ENCODE peak calls at places on chromosomes 12 and 14, in eight cellular contexts. R is GM20000, X is fibroblast of the aortic adventitia, L is foreskin fibroblast, P is WTC11, B is RWPE2, I is body of pancreas, U is colonic mucosa. N is an unnamed sample.
A peak's percentile ranks its signal among the peaks of the same experiment; 100 is the strongest.

GRCh38 chr12:120887253-120888043 is 16.7 kb downstream of the SPPL3 start:
- DNase-seq in I (no peak), B (no peak), X (peak; percentile 20), L (no peak), P (no peak), U (no peak), R (no peak), N (no peak)

GRCh38 chr12:107351716-107352115 is 258.4 kb upstream of the CRY1 start:
- DNase-seq in R (no peak), B (no peak), I (no peak), X (no peak), P (no peak), U (no peak), L (no peak), N (no peak)

GRCh38 chr14:106872619-106873446 is 1346.5 kb downstream of the TMEM121 start:
- DNase-seq in R (peak; percentile 64), I (peak; percentile 77), B (no peak), P (no peak), X (no peak), L (no peak), U (peak; percentile 92), N (peak; percentile 54)

GRCh38 chr12:124453419-124454351 is 113.7 kb downstream of the NCOR2 start:
- DNase-seq in B (no peak), U (peak; percentile 72), L (peak; percentile 85), X (peak; percentile 51), R (peak; percentile 91), I (peak; percentile 62), P (no peak), N (peak; percentile 93)

GRCh38 chr12:49017764-49018281 is 753 bp downstream of the PRKAG1 start:
- DNase-seq in X (no peak), I (no peak), R (no peak), L (peak; percentile 24), P (no peak), B (no peak), U (no peak), N (no peak)

GRCh38 chr12:130929363-130929762 is 24.3 kb upstream of the ADGRD1 start:
- DNase-seq in L (no peak), B (no peak), X (no peak), P (no peak), U (no peak), R (no peak), I (no peak), N (no peak)

GRCh38 chr12:19810213-19810612 is 370.9 kb downstream of the AEBP2 start:
- DNase-seq in L (no peak), X (peak; percentile 40), R (no peak), P (no peak), I (no peak), B (no peak), U (no peak), N (no peak)

GRCh38 chr12:13961983-13962382 is 19.4 kb downstream of the GRIN2B start:
- DNase-seq in B (no peak), L (no peak), X (no peak), U (no peak), P (no peak), I (no peak), R (no peak), N (no peak)

GRCh38 chr14:56340921-56341320 is 222.7 kb downstream of the PELI2 start:
- DNase-seq in P (no peak), U (no peak), B (no peak), R (no peak), L (no peak), I (no peak), X (no peak), N (no peak)

GRCh38 chr12:402127-402456 is 648 bp downstream of the CCDC77 start:
- DNase-seq in I (no peak), L (peak; percentile 25), R (no peak), P (peak; percentile 16), X (peak; percentile 51), U (peak; percentile 41), B (no peak), N (no peak)

GRCh38 chr14:70917633-70918032 is 10.4 kb downstream of the PCNX1 start:
- DNase-seq in P (no peak), I (no peak), R (no peak), L (no peak), X (no peak), U (no peak), B (no peak), N (no peak)

GRCh38 chr12:122726056-122726558 is 4.5 kb downstream of the HCAR1 start:
- DNase-seq in B (no peak), I (no peak), L (no peak), X (no peak), R (no peak), P (no peak), U (no peak), N (no peak)

GRCh38 chr12:69027411-69027811 is 94.4 kb upstream of the CPM start:
- DNase-seq in I (no peak), R (no peak), U (no peak), P (no peak), L (no peak), X (peak; percentile 48), B (no peak), N (no peak)

GRCh38 chr12:132547207-132547740 is 57.3 kb downstream of the FBRSL1 start:
- DNase-seq in L (no peak), U (no peak), R (no peak), B (no peak), P (no peak), X (no peak), I (no peak), N (no peak)
- TF ChIP-seq CTCF in L (no peak), U (no peak), R (no peak), B (no peak), P (no peak), X (no peak), I (no peak), N (no peak)

GRCh38 chr12:52023182-52023975 is 16.6 kb downstream of the TAMALIN start:
- DNase-seq in L (peak; percentile 39), X (peak; percentile 61), U (peak; percentile 92), B (no peak), P (peak; percentile 92), R (peak; percentile 96), I (peak; percentile 91), N (peak; percentile 96)

GRCh38 chr12:52025301-52026172 is 18.8 kb downstream of the TAMALIN start:
- DNase-seq in X (peak; percentile 91), I (peak; percentile 85), R (peak; percentile 85), P (peak; percentile 87), B (no peak), L (peak; percentile 61), U (peak; percentile 92), N (peak; percentile 85)

GRCh38 chr12:52026267-52026666 is 19.5 kb downstream of the TAMALIN start:
- DNase-seq in I (no peak), R (no peak), U (no peak), L (no peak), B (no peak), X (no peak), P (no peak), N (no peak)

GRCh38 chr12:52022841-52023181 is 16.1 kb downstream of the TAMALIN start:
- DNase-seq in P (peak; percentile 63), X (no peak), B (no peak), R (no peak), U (peak; percentile 57), I (peak; percentile 49), L (no peak), N (no peak)

DNA sequence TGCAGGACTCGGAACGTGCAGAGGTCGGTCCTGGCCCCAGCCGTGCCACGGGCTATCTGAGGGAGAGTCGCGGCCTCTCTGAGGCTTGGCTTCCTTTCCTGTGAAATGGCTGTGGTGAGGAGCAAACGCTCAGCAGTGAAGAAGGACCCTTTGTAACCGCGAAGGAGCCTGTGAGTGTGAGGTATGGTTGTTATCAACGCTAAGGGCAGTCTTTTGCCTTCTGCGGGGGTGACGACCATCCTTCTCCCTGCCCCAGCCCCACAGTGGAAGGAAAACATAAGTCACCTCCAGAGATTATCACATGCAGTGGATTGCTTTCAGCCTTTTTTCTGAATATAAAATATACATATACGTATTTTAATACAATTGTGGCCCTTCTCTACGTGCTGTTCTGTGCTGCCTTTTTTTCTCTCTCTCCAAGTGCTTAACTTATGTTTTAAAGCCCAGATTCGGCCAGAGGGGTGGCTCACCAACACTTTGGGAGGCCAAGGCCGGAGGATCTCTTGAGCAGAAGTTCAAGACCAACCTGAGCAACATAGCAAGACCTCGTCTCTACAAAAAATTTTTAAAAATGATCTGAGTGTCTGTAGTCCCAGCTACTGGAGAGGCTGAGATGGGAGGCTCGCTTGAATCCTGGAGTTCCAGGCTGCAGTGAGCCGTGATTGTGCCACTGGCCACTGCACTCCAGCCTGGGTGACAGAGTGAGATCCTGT is 17.4 kb downstream of the TAMALIN start:
- DNase-seq in B (no peak), U (no peak), I (peak; percentile 8), R (no peak), X (no peak), P (no peak), L (no peak), N (no peak)
- TF ChIP-seq CTCF in B (peak; percentile 82), U (no peak), I (no peak), R (no peak), X (no peak), P (peak; percentile 43), L (no peak), N (no peak)

DNA sequence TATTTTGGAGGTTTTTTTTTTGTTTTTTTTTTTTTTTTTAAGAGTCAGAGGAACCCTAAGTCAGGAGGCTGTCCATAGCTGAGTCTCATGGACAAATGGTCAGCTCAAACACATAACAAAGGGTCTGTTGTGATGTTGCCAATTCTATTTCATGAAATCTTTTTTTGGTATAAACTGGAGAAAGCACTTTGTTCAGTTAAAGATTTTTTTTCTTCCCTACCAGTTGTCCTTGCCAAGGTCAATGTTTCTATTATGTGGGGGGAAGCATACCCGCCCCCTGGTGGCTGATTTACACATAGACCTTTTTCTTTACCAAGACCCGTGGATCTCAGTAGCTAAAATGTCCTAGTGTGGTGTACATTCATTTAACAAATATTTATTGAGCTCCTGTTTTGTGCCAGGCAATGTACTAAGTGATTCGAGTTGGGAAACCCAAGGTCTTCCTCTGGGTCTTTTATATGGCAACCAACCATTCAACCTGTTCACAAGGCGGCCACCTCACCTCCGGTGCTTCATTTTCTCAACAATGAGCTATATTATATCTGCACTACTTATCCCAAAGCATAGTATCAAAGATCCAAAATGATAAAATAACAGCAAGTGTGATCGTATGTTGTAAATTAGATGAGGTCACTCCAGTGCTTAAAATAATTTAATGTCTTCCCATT is 214.5 kb downstream of the PAH start:
- DNase-seq in R (peak; percentile 56), B (no peak), P (peak; percentile 61), I (peak; percentile 53), X (peak; percentile 48), U (no peak), L (peak; percentile 51), N (peak; percentile 63)
- TF ChIP-seq CTCF in R (peak; percentile 53), B (peak; percentile 57), P (peak; percentile 71), I (peak; percentile 55), X (peak; percentile 50), U (peak; percentile 24), L (peak; percentile 80), N (peak; percentile 61)

GRCh38 chr14:57380935-57381334 is 9.5 kb upstream of the NAA30 start:
- DNase-seq in L (no peak), U (no peak), R (no peak), B (no peak), X (no peak), I (no peak), P (no peak), N (no peak)

GRCh38 chr14:57382283-57382682 is 8.1 kb upstream of the NAA30 start:
- DNase-seq in U (no peak), R (no peak), I (no peak), P (no peak), X (peak; percentile 77), B (no peak), L (peak; percentile 95), N (no peak)

GRCh38 chr14:57375156-57375555 is 15.2 kb upstream of the NAA30 start:
- DNase-seq in U (no peak), B (no peak), I (no peak), P (no peak), L (no peak), R (no peak), X (no peak), N (no peak)

GRCh38 chr14:57383125-57383524 is 7.3 kb upstream of the NAA30 start:
- DNase-seq in R (no peak), U (no peak), P (no peak), I (no peak), X (no peak), B (no peak), L (no peak), N (no peak)

GRCh38 chr14:57378661-57379060 is 11.7 kb upstream of the NAA30 start:
- DNase-seq in U (no peak), X (peak; percentile 44), R (no peak), I (no peak), P (no peak), B (no peak), L (no peak), N (no peak)
- TF ChIP-seq CTCF in U (no peak), X (no peak), R (no peak), I (peak; percentile 17), P (no peak), B (peak; percentile 78), L (no peak), N (no peak)